ENCODE peak calls at places on chromosomes 16 and 17, in eight cellular contexts. A is A549; Z is ascending aorta; N is fibroblast of lung; X is sigmoid colon; W is Panc1; R is CD4-positive, CD25-positive, alpha-beta regulatory T cell; B is body of pancreas. O is an unnamed sample.

GRCh38 chr17:37359682-37360188 is 16.1 kb upstream of the C17orf78 start:
- DNase-seq in B (no peak), X (peak; percentile 67), R (no peak), W (no peak), A (no peak), N (no peak), Z (no peak), O (no peak)

GRCh38 chr16:78551487-78552085 is 452.1 kb downstream of the WWOX start:
- DNase-seq in R (no peak), Z (no peak), X (no peak), A (no peak), N (no peak), W (no peak), B (no peak), O (no peak)

GRCh38 chr16:85296859-85297698 is 184.8 kb upstream of the CIBAR2 start:
- DNase-seq in N (no peak), Z (no peak), A (peak; percentile 53), X (no peak), W (no peak), B (peak; percentile 70), R (peak; percentile 45), O (peak; percentile 41)

GRCh38 chr17:7886227-7887037 is 2.2 kb upstream of the CHD3 start:
- DNase-seq in Z (no peak), W (no peak), B (peak; percentile 57), X (peak; percentile 78), A (peak; percentile 51), R (peak; percentile 50), N (peak; percentile 22), O (peak; percentile 71)

GRCh38 chr16:84922351-84923135 is 88.8 kb downstream of the ZDHHC7 start:
- DNase-seq in B (peak; percentile 54), R (no peak), W (no peak), A (no peak), N (no peak), X (peak; percentile 96), Z (no peak), O (peak; percentile 93)

GRCh38 chr16:48963901-48964615 is 317.6 kb downstream of the CBLN1 start:
- DNase-seq in X (no peak), B (no peak), W (peak; percentile 61), A (peak; percentile 36), R (no peak), N (peak; percentile 97), Z (no peak), O (no peak)

GRCh38 chr16:68728558-68728957 is 8.5 kb upstream of the CDH1 start:
- DNase-seq in X (no peak), A (no peak), R (no peak), W (no peak), N (no peak), B (no peak), Z (no peak), O (no peak)

GRCh38 chr17:77511514-77512061 is 370.8 kb downstream of the SEC14L1 start:
- DNase-seq in X (no peak), A (no peak), Z (no peak), W (no peak), R (no peak), N (no peak), B (no peak), O (no peak)

GRCh38 chr17:80568246-80568645 is 23.6 kb downstream of the RPTOR start:
- DNase-seq in N (no peak), Z (no peak), A (no peak), B (no peak), R (no peak), X (no peak), W (no peak), O (no peak)

GRCh38 chr16:19853132-19853972 is 31.3 kb downstream of the GPRC5B start:
- DNase-seq in X (no peak), R (no peak), B (no peak), Z (no peak), A (no peak), W (no peak), N (no peak), O (no peak)

GRCh38 chr16:50617630-50618184 is 63.4 kb downstream of the SNX20 start:
- DNase-seq in A (no peak), B (no peak), W (no peak), R (no peak), N (no peak), Z (no peak), X (no peak), O (no peak)

GRCh38 chr16:67396159-67396774 is 3.0 kb upstream of the TPPP3 start:
- DNase-seq in X (peak; percentile 89), B (peak; percentile 96), R (no peak), Z (peak; percentile 82), W (no peak), N (peak; percentile 70), A (peak; percentile 84), O (peak; percentile 94)

GRCh38 chr17:37024181-37024637 is 75.5 kb downstream of the AATF start:
- DNase-seq in W (no peak), A (no peak), B (no peak), N (peak; percentile 30), Z (no peak), X (no peak), R (no peak), O (no peak)

GRCh38 chr16:48433116-48433848 is 48.1 kb upstream of the SIAH1 start:
- DNase-seq in A (no peak), B (no peak), R (no peak), W (no peak), X (no peak), N (no peak), Z (no peak), O (no peak)

GRCh38 chr17:3043737-3044365 is 19.6 kb downstream of the OR1D5 start:
- DNase-seq in X (no peak), N (no peak), B (no peak), A (peak; percentile 50), R (no peak), W (no peak), Z (no peak), O (no peak)

GRCh38 chr17:45046536-45047125 is 4.8 kb downstream of the DCAKD start:
- DNase-seq in N (peak; percentile 39), A (peak; percentile 53), X (no peak), Z (no peak), B (no peak), R (no peak), W (no peak), O (no peak)

GRCh38 chr17:53353919-53354351 is 468.8 kb upstream of the KIF2B start:
- DNase-seq in A (no peak), X (peak; percentile 78), Z (no peak), W (no peak), R (no peak), B (peak; percentile 63), N (peak; percentile 2), O (peak; percentile 11)

GRCh38 chr16:30706046-30706445 is 7.1 kb downstream of the SRCAP start:
- DNase-seq in A (no peak), W (no peak), Z (no peak), X (no peak), R (no peak), B (no peak), N (no peak), O (no peak)

GRCh38 chr16:84360170-84360569 is 8.2 kb upstream of the ATP2C2 start:
- DNase-seq in R (peak; percentile 13), W (no peak), A (no peak), B (no peak), N (peak; percentile 60), Z (no peak), X (no peak), O (no peak)

GRCh38 chr17:6159541-6160187 is 89.5 kb downstream of the WSCD1 start:
- DNase-seq in B (no peak), Z (no peak), A (no peak), R (no peak), N (no peak), W (no peak), X (no peak), O (no peak)
- H3K27ac ChIP-seq in B (no peak overlapping the region), Z (no peak overlapping the region), A (no peak overlapping the region), R (no peak overlapping the region), N (no peak overlapping the region), W (no peak overlapping the region), X (no peak overlapping the region), O (no peak overlapping the region)

DNA sequence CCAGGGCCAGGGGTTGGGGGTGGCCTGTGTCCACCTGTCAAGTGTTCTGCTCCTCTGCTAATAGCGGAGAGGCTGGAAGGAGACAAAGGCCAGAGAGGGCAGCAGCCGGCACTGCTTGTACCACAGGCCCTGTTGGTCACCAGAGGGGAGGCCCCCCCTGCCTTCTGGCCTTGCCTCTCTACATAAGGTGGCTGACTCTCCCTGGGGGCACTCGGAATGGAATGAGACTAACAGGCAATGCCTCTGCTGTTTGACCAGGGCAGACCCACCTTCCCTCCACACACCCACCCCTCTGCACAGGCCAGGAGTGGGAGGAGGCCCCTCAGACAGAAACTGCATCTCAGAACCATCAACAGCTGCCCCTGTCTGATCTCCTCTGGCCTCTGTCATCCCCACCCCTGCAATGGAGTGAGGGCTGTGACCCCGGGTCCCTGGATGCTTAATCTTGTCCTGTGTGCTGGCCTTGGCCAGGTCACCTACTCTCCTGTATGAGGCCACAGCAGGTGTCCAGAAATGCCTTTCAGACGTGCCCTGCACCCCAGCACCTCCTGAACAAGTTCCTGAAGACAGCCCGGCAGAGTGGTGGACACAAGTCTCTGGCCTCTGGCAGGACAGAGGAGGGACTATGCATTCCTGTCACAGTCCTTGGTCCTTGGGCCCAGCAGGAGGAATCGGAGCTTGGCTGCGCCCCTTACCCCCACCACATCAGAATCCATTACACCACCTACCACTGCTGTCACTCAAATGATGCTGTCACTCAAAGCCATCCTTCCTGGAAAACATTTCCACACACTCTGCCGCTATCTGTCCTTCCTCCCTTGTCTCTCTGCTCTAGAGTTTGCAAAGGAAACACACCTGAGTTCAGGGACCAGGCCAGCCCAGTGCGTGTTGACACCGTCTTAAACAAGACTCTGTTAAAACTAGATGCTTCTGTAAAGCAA is 107.5 kb upstream of the ZNF750 start:
- DNase-seq in W (no peak), R (no peak), X (peak; percentile 46), Z (no peak), A (no peak), B (peak; percentile 8), N (no peak), O (peak; percentile 21)
- H3K9me3 ChIP-seq in W (peaks cover 19% of the 10 kb centered on the region), R (peaks cover 23% of the 10 kb centered on the region), X (peaks cover 10% of the 10 kb centered on the region), Z (peaks cover 40% of the 10 kb centered on the region), A (peaks cover 93% of the 10 kb centered on the region), B (no peaks in the 10 kb centered on the region), N (no peaks in the 10 kb centered on the region), O (peaks cover 3% of the 10 kb centered on the region)

DNA sequence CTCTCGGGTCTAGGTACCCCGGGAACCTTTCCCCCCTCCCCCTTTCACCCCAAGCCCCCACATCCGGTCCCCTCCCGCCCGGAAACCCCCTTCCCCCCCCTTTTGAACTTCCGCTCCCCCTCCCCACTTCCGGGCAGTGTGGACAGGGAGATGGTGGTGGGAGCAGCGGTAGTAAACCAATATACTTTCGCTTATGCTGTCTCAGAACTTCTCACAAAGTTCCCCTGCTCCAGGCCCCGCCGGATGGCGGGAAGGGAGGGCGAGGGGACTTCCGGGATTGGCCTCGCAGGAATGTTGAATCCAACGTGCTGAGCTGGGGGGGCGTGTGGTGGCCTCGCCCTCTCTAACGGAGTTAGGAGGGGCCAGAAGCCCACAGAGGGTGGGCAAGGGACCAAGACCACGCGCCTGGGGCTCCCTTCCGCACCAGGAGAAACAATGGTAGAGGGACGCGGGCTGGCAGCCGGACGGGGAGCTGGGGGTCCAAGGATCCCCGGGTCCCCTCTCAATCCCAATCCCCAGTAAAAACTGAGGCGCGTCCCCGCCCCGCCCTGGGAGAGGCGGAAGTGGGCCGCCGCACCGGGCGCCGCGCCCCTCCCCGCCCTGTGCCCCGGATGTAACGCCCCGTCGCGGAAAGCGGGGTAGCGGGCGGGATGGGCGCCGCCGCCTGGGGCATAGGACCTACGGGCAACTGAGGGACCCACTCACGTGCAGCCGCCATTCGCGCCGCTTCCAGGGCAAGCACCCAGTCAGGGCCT is 742 bp downstream of the PFN1 start:
- DNase-seq in N (peak; percentile 55), Z (peak; percentile 77), W (no peak), R (peak; percentile 71), A (peak; percentile 76), X (peak; percentile 82), B (peak; percentile 45), O (peak; percentile 72)
- H3K4me1 ChIP-seq in N (peaks cover 23% of the 10 kb centered on the region), Z (peaks cover 13% of the 10 kb centered on the region), W (peaks cover 41% of the 10 kb centered on the region), R (peaks cover 64% of the 10 kb centered on the region), A (peaks cover 57% of the 10 kb centered on the region), X (peaks cover 57% of the 10 kb centered on the region), B (peaks cover 34% of the 10 kb centered on the region), O (peaks cover 5% of the 10 kb centered on the region)

GRCh38 chr16:87264634-87265033 is 52.6 kb downstream of the C16orf95 start:
- DNase-seq in Z (no peak), X (no peak), R (no peak), N (no peak), A (no peak), B (no peak), W (no peak), O (no peak)
- H3K27ac ChIP-seq in Z (no peak overlapping the region), X (no peak overlapping the region), R (no peak overlapping the region), N (no peak overlapping the region), A (no peak overlapping the region), B (no peak overlapping the region), W (no peak overlapping the region), O (no peak overlapping the region)

O was measured in right cardiac atrium.